ENCODE peak calls at places on chromosomes 6 and 20, in five cellular contexts. I, M, K, H and E are unnamed samples.
A peak's percentile ranks its signal among the peaks of the same experiment; 100 is the strongest.

GRCh38 chr6:108113557-108114519 is 39.3 kb upstream of the OSTM1 start:
- DNase-seq in M (no peak), K (peak; percentile 16), H (no peak), I (peak; percentile 53), E (no peak)

GRCh38 chr6:145313041-145313855 is 422.1 kb downstream of the EPM2A start:
- DNase-seq in K (no peak), M (no peak), H (no peak), I (no peak), E (no peak)

GRCh38 chr6:75205776-75206334 is at the start of gene COL12A1:
- DNase-seq in I (peak; percentile 98), H (peak; percentile 96), M (peak; percentile 49), K (peak; percentile 91), E (peak; percentile 99)

GRCh38 chr6:101224751-101225150 is 168.8 kb upstream of the GRIK2 start:
- DNase-seq in H (no peak), K (no peak), I (no peak), M (no peak), E (no peak)

GRCh38 chr20:24668384-24668702 is 198.9 kb downstream of the SYNDIG1 start:
- DNase-seq in I (no peak), H (no peak), K (no peak), M (no peak), E (no peak)

GRCh38 chr6:49430187-49430586 is 32.9 kb downstream of the MMUT start:
- DNase-seq in I (peak; percentile 60), M (no peak), H (peak; percentile 12), K (no peak), E (no peak)

GRCh38 chr6:37983720-37984501 is 164.4 kb downstream of the ZFAND3 start:
- DNase-seq in K (no peak), I (no peak), M (no peak), H (no peak), E (no peak)

GRCh38 chr6:144659202-144659731 is 374.1 kb downstream of the UTRN start:
- DNase-seq in K (no peak), M (no peak), H (no peak), I (peak; percentile 58), E (no peak)

GRCh38 chr6:40276176-40276575 is 311.0 kb downstream of the LRFN2 start:
- DNase-seq in H (no peak), M (no peak), I (no peak), K (no peak), E (no peak)

GRCh38 chr6:130676077-130676772 is 151.0 kb upstream of the SMLR1 start:
- DNase-seq in M (no peak), H (no peak), K (no peak), I (peak; percentile 25), E (no peak)

GRCh38 chr6:166678426-166678825 is 51.4 kb upstream of the RPS6KA2 start:
- DNase-seq in M (no peak), K (no peak), I (no peak), H (no peak), E (no peak)

GRCh38 chr6:47161176-47161687 is 119.1 kb upstream of the ADGRF1 start:
- DNase-seq in I (no peak), K (no peak), M (no peak), H (no peak), E (no peak)

GRCh38 chr6:56243518-56244070 is 3.8 kb downstream of the COL21A1 start:
- DNase-seq in H (no peak), M (no peak), K (no peak), I (no peak), E (no peak)

GRCh38 chr20:57391439-57392129 is 388 bp downstream of the RBM38 start:
- DNase-seq in I (no peak), H (no peak), M (no peak), K (no peak), E (peak; percentile 79)

GRCh38 chr20:57388953-57389694 is 2.1 kb upstream of the RBM38 start:
- DNase-seq in K (peak; percentile 86), H (peak; percentile 3), M (peak; percentile 81), I (no peak), E (peak; percentile 90)

GRCh38 chr20:57389695-57390603 is 1.2 kb upstream of the RBM38 start:
- DNase-seq in K (no peak), M (no peak), H (no peak), I (no peak), E (peak; percentile 58)

GRCh38 chr20:57392130-57392445 is 892 bp downstream of the RBM38 start:
- DNase-seq in K (no peak), I (no peak), M (no peak), H (no peak), E (peak; percentile 46)

GRCh38 chr20:57390604-57391438 is at the start of gene RBM38:
- DNase-seq in H (no peak), I (no peak), K (peak; percentile 70), M (peak; percentile 84), E (peak; percentile 65)
- H3K4me3 ChIP-seq in H (peak within 1 kb of the TSS; percentile 72), I (peak within 1 kb of the TSS; percentile 60), K (peak within 1 kb of the TSS; percentile 80), M (peak within 1 kb of the TSS; percentile 68), E (peak within 1 kb of the TSS; percentile 72)

GRCh38 chr6:33725222-33725621 is 13.7 kb upstream of the UQCC2 start:
- DNase-seq in H (no peak), M (no peak), I (no peak), K (no peak), E (no peak)

GRCh38 chr6:33727126-33727525 is 15.6 kb upstream of the UQCC2 start:
- DNase-seq in I (no peak), H (no peak), K (no peak), M (no peak), E (no peak)

GRCh38 chr6:33726696-33727095 is 15.2 kb upstream of the UQCC2 start:
- DNase-seq in M (no peak), I (no peak), H (no peak), K (no peak), E (no peak)

GRCh38 chr6:33724281-33725023 is 13.0 kb upstream of the UQCC2 start:
- DNase-seq in H (no peak), I (no peak), K (no peak), M (no peak), E (no peak)

DNA sequence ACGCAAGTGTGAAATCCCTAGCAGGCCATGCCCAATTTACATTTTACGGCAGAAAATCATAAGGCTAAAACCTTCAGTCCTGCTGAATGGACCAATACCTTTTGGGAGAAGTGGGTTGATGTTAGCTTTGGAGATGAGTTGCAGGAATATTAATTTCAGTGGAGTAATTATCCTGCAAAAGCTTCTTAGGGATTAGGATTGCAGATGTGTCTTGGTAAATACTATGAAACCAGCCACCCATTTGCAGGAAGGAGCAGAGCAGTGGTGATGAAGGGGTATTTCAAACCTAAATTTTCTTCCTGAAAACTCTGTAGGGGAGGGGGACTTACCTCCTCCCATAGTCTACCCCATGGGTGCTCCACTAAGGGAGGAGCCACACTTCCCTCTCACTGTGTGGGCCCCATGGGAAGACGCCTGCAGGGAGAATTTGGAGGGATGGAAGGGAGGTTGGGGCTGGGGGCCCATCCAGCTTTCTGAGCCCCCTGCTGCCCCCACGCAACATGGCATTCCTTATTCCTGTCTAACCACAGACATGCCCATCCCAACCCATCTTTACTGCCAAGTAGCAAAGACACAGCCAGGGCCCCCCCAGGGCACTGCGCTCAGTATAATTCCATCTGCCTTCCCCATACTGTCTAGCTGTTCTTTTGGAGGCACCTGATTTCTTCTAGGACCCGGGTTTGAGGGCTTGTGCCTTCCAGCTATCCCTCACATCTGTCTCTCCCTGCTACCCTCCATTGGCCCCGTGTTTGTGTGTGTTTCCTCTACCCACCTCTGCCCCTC is 14.6 kb upstream of the UQCC2 start:
- DNase-seq in M (no peak), I (no peak), K (no peak), H (no peak), E (no peak)
- H3K27me3 ChIP-seq in M (no peaks in the 10 kb centered on the region), I (peaks cover 34% of the 10 kb centered on the region), K (no peaks in the 10 kb centered on the region), H (peaks cover 23% of the 10 kb centered on the region), E (no peaks in the 10 kb centered on the region)

GRCh38 chr6:16756660-16757270 is 4.5 kb downstream of the ATXN1 start:
- DNase-seq in I (no peak), H (no peak), M (no peak), K (no peak), E (no peak)

GRCh38 chr6:16757332-16757731 is 3.9 kb downstream of the ATXN1 start:
- DNase-seq in M (no peak), I (no peak), K (no peak), H (no peak), E (no peak)

GRCh38 chr6:16759181-16759645 is 2.0 kb downstream of the ATXN1 start:
- DNase-seq in M (no peak), H (no peak), I (no peak), K (no peak), E (no peak)

GRCh38 chr6:16759646-16760535 is 1.4 kb downstream of the ATXN1 start:
- DNase-seq in K (peak; percentile 94), I (peak; percentile 83), H (no peak), M (peak; percentile 86), E (peak; percentile 94)

GRCh38 chr6:16758163-16758975 is 2.9 kb downstream of the ATXN1 start:
- DNase-seq in M (no peak), H (no peak), I (no peak), K (no peak), E (no peak)
- H3K4me3 ChIP-seq in M (peak overlapping the region; percentile 79), H (peak overlapping the region; percentile 88), I (peak overlapping the region; percentile 80), K (peak overlapping the region; percentile 97), E (no peak overlapping the region)

DNA sequence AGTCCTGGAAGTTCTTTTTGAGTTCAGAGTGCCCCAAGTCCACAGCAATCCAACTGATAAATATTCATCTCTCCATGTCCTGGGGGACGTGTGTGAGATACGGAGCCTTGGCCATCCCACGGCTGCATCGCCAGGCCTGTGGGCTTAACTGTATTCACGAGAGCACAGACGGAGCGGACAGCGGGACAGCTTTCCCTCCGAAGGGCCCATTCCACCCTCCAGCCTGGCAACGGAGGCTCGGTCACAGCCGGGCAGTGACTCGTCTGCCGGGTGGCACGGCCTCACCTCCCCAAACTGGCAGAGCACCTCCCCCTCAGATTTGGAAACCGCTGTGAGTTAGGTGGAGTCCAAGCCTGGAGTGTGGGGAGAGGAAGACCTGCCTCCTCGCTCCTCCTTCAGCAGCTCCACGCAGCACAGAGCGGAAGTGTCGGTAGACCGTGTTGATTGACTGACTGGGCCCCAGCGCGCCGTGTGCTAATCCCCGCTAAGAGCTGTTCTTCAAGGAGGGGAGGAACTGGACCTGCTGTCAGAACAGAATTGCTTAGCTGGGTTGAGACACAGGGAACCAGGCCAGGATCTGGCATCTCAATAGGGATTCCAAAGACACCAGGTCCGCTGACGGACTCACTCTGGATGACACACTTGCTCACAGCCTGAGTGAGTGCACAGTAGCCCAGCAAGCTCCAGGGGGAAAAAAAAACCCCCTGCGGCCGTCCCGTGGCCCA is 10.9 kb downstream of the FOXF2 start:
- DNase-seq in K (no peak), M (no peak), H (no peak), I (no peak), E (no peak)
- H3K27me3 ChIP-seq in K (peaks cover 95% of the 10 kb centered on the region), M (peaks cover 44% of the 10 kb centered on the region), H (no peaks in the 10 kb centered on the region), I (no peaks in the 10 kb centered on the region), E (no peaks in the 10 kb centered on the region)

DNA sequence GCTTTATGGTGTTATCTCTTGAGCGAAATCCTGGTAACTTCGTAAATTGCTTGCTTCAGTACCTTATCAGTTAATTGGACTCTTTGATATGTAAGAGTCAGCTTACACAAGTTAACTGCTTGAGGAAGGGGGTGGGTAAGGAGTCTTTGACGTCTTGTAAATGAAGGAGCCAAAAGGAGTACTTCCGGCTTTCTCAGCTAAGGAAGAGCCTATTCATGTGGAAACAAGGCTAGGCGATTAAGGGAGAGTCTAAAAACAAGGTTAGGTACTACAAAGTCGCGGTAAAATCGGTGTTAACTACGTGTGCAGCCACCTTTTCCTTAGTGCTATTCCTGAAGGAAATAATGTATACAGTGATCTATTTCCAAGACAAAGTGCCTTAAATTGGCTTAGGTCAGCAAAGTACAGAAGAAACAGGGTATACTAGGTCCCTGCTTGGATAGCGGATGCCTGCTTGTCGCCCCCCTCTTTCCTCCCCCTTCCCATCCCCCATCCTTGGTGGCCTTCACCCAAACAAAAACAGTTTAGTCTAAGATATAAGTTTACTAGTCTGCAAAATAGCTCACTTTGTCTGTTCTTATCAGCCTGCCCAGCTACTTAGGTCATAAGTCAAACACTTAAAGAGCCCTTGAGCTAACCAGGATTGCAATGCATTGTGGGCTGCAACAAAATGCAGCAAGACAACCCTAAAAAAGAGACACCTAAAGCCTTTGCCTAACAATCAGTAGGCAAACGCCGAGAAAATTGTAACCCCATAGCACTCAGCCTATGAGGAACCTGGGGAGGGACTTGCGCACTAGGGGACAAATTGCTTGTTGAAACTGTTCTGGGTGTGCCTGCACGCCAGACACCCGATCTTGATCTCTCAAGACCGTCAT is 147.3 kb downstream of the TRIM27 start:
- DNase-seq in H (no peak), K (no peak), I (no peak), M (no peak), E (no peak)
- H3K4me3 ChIP-seq in H (no peak overlapping the region), K (no peak overlapping the region), I (no peak overlapping the region), M (no peak overlapping the region), E (no peak overlapping the region)